ENCODE peak calls at places on chromosomes 7 and 10, in seven cellular contexts. J is AG04449, N is OCI-LY7, S is dermis microvascular lymphatic vessel endothelial cell, R is pons, D is NCI-H1092, K is astrocyte of the spinal cord. V is an unnamed sample.

GRCh38 chr7:55309040-55309991 is 55.8 kb upstream of the LANCL2 start:
- DNase-seq in J (no peak), N (no peak), S (no peak), R (no peak), D (no peak), K (no peak), V (no peak)

GRCh38 chr10:566241-566885 is 123.1 kb downstream of the DIP2C start:
- DNase-seq in J (no peak), N (no peak), S (no peak), R (no peak), D (no peak), K (no peak), V (no peak)

GRCh38 chr10:100970076-100970913 is 991 bp downstream of the SEMA4G start:
- DNase-seq in J (no peak), N (no peak), S (no peak), R (no peak), D (no peak), K (no peak), V (no peak)

GRCh38 chr7:17661982-17662585 is 278.2 kb downstream of the SNX13 start:
- DNase-seq in J (no peak), N (no peak), S (no peak), R (no peak), D (no peak), K (peak; percentile 66), V (no peak)

GRCh38 chr10:58909881-58910280 is 266.6 kb upstream of the PHYHIPL start:
- DNase-seq in J (no peak), N (no peak), S (no peak), R (no peak), D (no peak), K (no peak), V (no peak)

GRCh38 chr10:77920495-77920894 is 6.1 kb downstream of the DLG5 start:
- DNase-seq in J (no peak), N (no peak), S (no peak), R (no peak), D (no peak), K (no peak), V (no peak)

GRCh38 chr7:139660317-139661042 is 117.3 kb downstream of the HIPK2 start:
- DNase-seq in J (no peak), N (no peak), S (no peak), R (no peak), D (no peak), K (peak; percentile 64), V (no peak)

GRCh38 chr10:104527013-104527412 is 114.1 kb upstream of the SORCS3 start:
- DNase-seq in J (no peak), N (no peak), S (no peak), R (no peak), D (no peak), K (no peak), V (no peak)

GRCh38 chr10:131689954-131690669 is 210.7 kb upstream of the PPP2R2D start:
- DNase-seq in J (no peak), N (no peak), S (no peak), R (no peak), D (no peak), K (no peak), V (no peak)

V was measured in NCI-H2081.